ENCODE peak calls at places on chromosomes 4 and X, in six cellular contexts. One of them, this sample, is unnamed.
A peak's percentile ranks its signal among the peaks of the same experiment; 100 is the strongest.

GRCh38 chr4:23034726-23035125 is 342.0 kb downstream of the GBA3 start:
- DNase-seq in frontal cortex: no peak
- DNase-seq in NAMALWA: no peak
- DNase-seq in choroid plexus epithelial cell: no peak
- DNase-seq in anterior cingulate cortex: no peak
- DNase-seq in prostate gland: no peak
- DNase-seq in this sample: no peak

GRCh38 chr4:102754044-102754443 is 6.7 kb downstream of the MANBA start:
- DNase-seq in frontal cortex: no peak
- DNase-seq in NAMALWA: no peak
- DNase-seq in choroid plexus epithelial cell: no peak
- DNase-seq in anterior cingulate cortex: no peak
- DNase-seq in prostate gland: no peak
- DNase-seq in this sample: no peak

GRCh38 chr4:27648416-27648815 is 787.8 kb downstream of the STIM2 start:
- DNase-seq in frontal cortex: no peak
- DNase-seq in NAMALWA: no peak
- DNase-seq in choroid plexus epithelial cell: no peak
- DNase-seq in anterior cingulate cortex: no peak
- DNase-seq in prostate gland: no peak
- DNase-seq in this sample: no peak

GRCh38 chr4:6298035-6298434 is 28.4 kb downstream of the WFS1 start:
- DNase-seq in frontal cortex: no peak
- DNase-seq in NAMALWA: no peak
- DNase-seq in choroid plexus epithelial cell: no peak
- DNase-seq in anterior cingulate cortex: no peak
- DNase-seq in prostate gland: no peak
- DNase-seq in this sample: no peak

GRCh38 chr4:165077034-165077578 is 23.4 kb downstream of the TRIM75 start:
- DNase-seq in frontal cortex: no peak
- DNase-seq in NAMALWA: no peak
- DNase-seq in choroid plexus epithelial cell: no peak
- DNase-seq in anterior cingulate cortex: no peak
- DNase-seq in prostate gland: no peak
- DNase-seq in this sample: no peak

GRCh38 chr4:41181037-41181436 is 33.3 kb downstream of the APBB2 start:
- DNase-seq in frontal cortex: no peak
- DNase-seq in NAMALWA: no peak
- DNase-seq in choroid plexus epithelial cell: no peak
- DNase-seq in anterior cingulate cortex: no peak
- DNase-seq in prostate gland: no peak
- DNase-seq in this sample: no peak

GRCh38 chr4:108709234-108709633 is 53.6 kb downstream of the ETNPPL start:
- DNase-seq in frontal cortex: no peak
- DNase-seq in NAMALWA: no peak
- DNase-seq in choroid plexus epithelial cell: no peak
- DNase-seq in anterior cingulate cortex: no peak
- DNase-seq in prostate gland: no peak
- DNase-seq in this sample: no peak

GRCh38 chrX:41491267-41492004 is 44.3 kb downstream of the NYX start:
- DNase-seq in frontal cortex: no peak
- DNase-seq in NAMALWA: no peak
- DNase-seq in choroid plexus epithelial cell: peak; percentile 91
- DNase-seq in anterior cingulate cortex: no peak
- DNase-seq in prostate gland: no peak
- DNase-seq in this sample: no peak

GRCh38 chrX:41148553-41148952 is 63.3 kb downstream of the USP9X start:
- DNase-seq in frontal cortex: no peak
- DNase-seq in NAMALWA: no peak
- DNase-seq in choroid plexus epithelial cell: peak; percentile 71
- DNase-seq in anterior cingulate cortex: no peak
- DNase-seq in prostate gland: no peak
- DNase-seq in this sample: no peak

GRCh38 chr4:7029921-7030320 is 13.3 kb upstream of the TADA2B start:
- DNase-seq in frontal cortex: no peak
- DNase-seq in NAMALWA: no peak
- DNase-seq in choroid plexus epithelial cell: no peak
- DNase-seq in anterior cingulate cortex: no peak
- DNase-seq in prostate gland: no peak
- DNase-seq in this sample: no peak

GRCh38 chr4:20217951-20218350 is 33.8 kb upstream of the SLIT2 start:
- DNase-seq in frontal cortex: no peak
- DNase-seq in NAMALWA: no peak
- DNase-seq in choroid plexus epithelial cell: no peak
- DNase-seq in anterior cingulate cortex: no peak
- DNase-seq in prostate gland: no peak
- DNase-seq in this sample: no peak

GRCh38 chr4:159048166-159048886 is 54.6 kb upstream of the RAPGEF2 start:
- DNase-seq in frontal cortex: peak; percentile 37
- DNase-seq in NAMALWA: no peak
- DNase-seq in choroid plexus epithelial cell: peak; percentile 81
- DNase-seq in anterior cingulate cortex: no peak
- DNase-seq in prostate gland: peak; percentile 72
- DNase-seq in this sample: no peak

GRCh38 chr4:650461-650860 is 23.6 kb downstream of the ATP5ME start:
- DNase-seq in frontal cortex: peak; percentile 57
- DNase-seq in NAMALWA: no peak
- DNase-seq in choroid plexus epithelial cell: no peak
- DNase-seq in anterior cingulate cortex: no peak
- DNase-seq in prostate gland: no peak
- DNase-seq in this sample: no peak

GRCh38 chrX:77901506-77901905 is 2.2 kb downstream of the COX7B start:
- DNase-seq in frontal cortex: no peak
- DNase-seq in NAMALWA: no peak
- DNase-seq in choroid plexus epithelial cell: no peak
- DNase-seq in anterior cingulate cortex: no peak
- DNase-seq in prostate gland: no peak
- DNase-seq in this sample: no peak

GRCh38 chr4:114495471-114495928 is 103.1 kb upstream of the UGT8 start:
- DNase-seq in frontal cortex: no peak
- DNase-seq in NAMALWA: peak; percentile 39
- DNase-seq in choroid plexus epithelial cell: no peak
- DNase-seq in anterior cingulate cortex: no peak
- DNase-seq in prostate gland: no peak
- DNase-seq in this sample: no peak

GRCh38 chr4:84530871-84531270 is 31.8 kb upstream of the NKX6-1 start:
- DNase-seq in frontal cortex: no peak
- DNase-seq in NAMALWA: no peak
- DNase-seq in choroid plexus epithelial cell: peak; percentile 13
- DNase-seq in anterior cingulate cortex: no peak
- DNase-seq in prostate gland: no peak
- DNase-seq in this sample: no peak

GRCh38 chr4:153465922-153466636 is at the start of gene TMEM131L:
- DNase-seq in frontal cortex: peak; percentile 76
- DNase-seq in NAMALWA: peak; percentile 87
- DNase-seq in choroid plexus epithelial cell: peak; percentile 64
- DNase-seq in anterior cingulate cortex: peak; percentile 56
- DNase-seq in prostate gland: peak; percentile 51
- DNase-seq in this sample: peak; percentile 88

GRCh38 chrX:100368167-100368566 is 41.9 kb downstream of the PCDH19 start:
- DNase-seq in frontal cortex: no peak
- DNase-seq in NAMALWA: peak; percentile 16
- DNase-seq in choroid plexus epithelial cell: peak; percentile 19
- DNase-seq in anterior cingulate cortex: no peak
- DNase-seq in prostate gland: no peak
- DNase-seq in this sample: peak; percentile 11

GRCh38 chrX:148574247-148574973 is 74.0 kb downstream of the AFF2 start:
- DNase-seq in frontal cortex: no peak
- DNase-seq in NAMALWA: peak; percentile 65
- DNase-seq in choroid plexus epithelial cell: no peak
- DNase-seq in anterior cingulate cortex: no peak
- DNase-seq in prostate gland: no peak
- DNase-seq in this sample: peak; percentile 69

GRCh38 chr4:105352826-105353225 is 121.0 kb downstream of the PPA2 start:
- DNase-seq in frontal cortex: no peak
- DNase-seq in NAMALWA: no peak
- DNase-seq in choroid plexus epithelial cell: peak; percentile 18
- DNase-seq in anterior cingulate cortex: no peak
- DNase-seq in prostate gland: no peak
- DNase-seq in this sample: no peak

GRCh38 chr4:64001229-64001898 is 407.9 kb downstream of the TECRL start:
- DNase-seq in frontal cortex: no peak
- DNase-seq in NAMALWA: no peak
- DNase-seq in choroid plexus epithelial cell: no peak
- DNase-seq in anterior cingulate cortex: no peak
- DNase-seq in prostate gland: no peak
- DNase-seq in this sample: no peak

GRCh38 chrX:19629541-19629940 is 114.2 kb upstream of the MAP3K15 start:
- DNase-seq in frontal cortex: no peak
- DNase-seq in NAMALWA: no peak
- DNase-seq in choroid plexus epithelial cell: no peak
- DNase-seq in anterior cingulate cortex: no peak
- DNase-seq in prostate gland: no peak
- DNase-seq in this sample: no peak

GRCh38 chrX:37995428-37995827 is 10.9 kb upstream of the SYTL5 start:
- DNase-seq in frontal cortex: no peak
- DNase-seq in NAMALWA: peak; percentile 6
- DNase-seq in choroid plexus epithelial cell: no peak
- DNase-seq in anterior cingulate cortex: no peak
- DNase-seq in prostate gland: no peak
- DNase-seq in this sample: no peak

GRCh38 chrX:136130931-136131843 is 16.1 kb upstream of the FHL1 start:
- DNase-seq in frontal cortex: no peak
- DNase-seq in NAMALWA: no peak
- DNase-seq in choroid plexus epithelial cell: peak; percentile 91
- DNase-seq in anterior cingulate cortex: no peak
- DNase-seq in prostate gland: no peak
- DNase-seq in this sample: peak; percentile 14

GRCh38 chr4:85681194-85681803 is 206.3 kb downstream of the ARHGAP24 start:
- DNase-seq in frontal cortex: no peak
- DNase-seq in NAMALWA: peak; percentile 26
- DNase-seq in choroid plexus epithelial cell: peak; percentile 99
- DNase-seq in anterior cingulate cortex: no peak
- DNase-seq in prostate gland: no peak
- DNase-seq in this sample: peak; percentile 66

GRCh38 chrX:153854702-153855101 is 24.4 kb upstream of the PDZD4 start:
- DNase-seq in frontal cortex: no peak
- DNase-seq in NAMALWA: no peak
- DNase-seq in choroid plexus epithelial cell: no peak
- DNase-seq in anterior cingulate cortex: no peak
- DNase-seq in prostate gland: no peak
- DNase-seq in this sample: no peak

GRCh38 chrX:102345916-102346315 is 93.9 kb downstream of the NXF2B start:
- DNase-seq in frontal cortex: peak; percentile 1
- DNase-seq in NAMALWA: peak; percentile 56
- DNase-seq in choroid plexus epithelial cell: peak; percentile 55
- DNase-seq in anterior cingulate cortex: no peak
- DNase-seq in prostate gland: peak; percentile 17
- DNase-seq in this sample: peak; percentile 37

GRCh38 chr4:3765271-3766206 is 646 bp upstream of the ADRA2C start:
- DNase-seq in frontal cortex: peak; percentile 70
- DNase-seq in NAMALWA: no peak
- DNase-seq in choroid plexus epithelial cell: peak; percentile 43
- DNase-seq in anterior cingulate cortex: no peak
- DNase-seq in prostate gland: no peak
- DNase-seq in this sample: no peak

GRCh38 chr4:119068529-119068962 is 67.1 kb upstream of the MYOZ2 start:
- DNase-seq in frontal cortex: no peak
- DNase-seq in NAMALWA: no peak
- DNase-seq in choroid plexus epithelial cell: peak; percentile 47
- DNase-seq in anterior cingulate cortex: no peak
- DNase-seq in prostate gland: no peak
- DNase-seq in this sample: no peak

GRCh38 chrX:65407157-65407626 is 127.4 kb downstream of the LAS1L start:
- DNase-seq in frontal cortex: peak; percentile 0
- DNase-seq in NAMALWA: no peak
- DNase-seq in choroid plexus epithelial cell: no peak
- DNase-seq in anterior cingulate cortex: no peak
- DNase-seq in prostate gland: no peak
- DNase-seq in this sample: no peak

GRCh38 chrX:3598046-3598605 is 115.3 kb downstream of the PRKX start:
- DNase-seq in frontal cortex: no peak
- DNase-seq in NAMALWA: no peak
- DNase-seq in choroid plexus epithelial cell: no peak
- DNase-seq in anterior cingulate cortex: no peak
- DNase-seq in prostate gland: no peak
- DNase-seq in this sample: no peak

GRCh38 chr4:54402880-54403503 is 173.9 kb downstream of the PDGFRA start:
- DNase-seq in frontal cortex: no peak
- DNase-seq in NAMALWA: no peak
- DNase-seq in choroid plexus epithelial cell: no peak
- DNase-seq in anterior cingulate cortex: no peak
- DNase-seq in prostate gland: no peak
- DNase-seq in this sample: no peak

GRCh38 chrX:113950081-113950678 is 633.7 kb upstream of the HTR2C start:
- DNase-seq in frontal cortex: no peak
- DNase-seq in NAMALWA: no peak
- DNase-seq in choroid plexus epithelial cell: no peak
- DNase-seq in anterior cingulate cortex: no peak
- DNase-seq in prostate gland: no peak
- DNase-seq in this sample: no peak

GRCh38 chr4:38935391-38936073 is 67.9 kb downstream of the FAM114A1 start:
- DNase-seq in frontal cortex: no peak
- DNase-seq in NAMALWA: no peak
- DNase-seq in choroid plexus epithelial cell: no peak
- DNase-seq in anterior cingulate cortex: no peak
- DNase-seq in prostate gland: no peak
- DNase-seq in this sample: no peak

GRCh38 chr4:165931741-165932140 is 58.7 kb downstream of the TLL1 start:
- DNase-seq in frontal cortex: no peak
- DNase-seq in NAMALWA: no peak
- DNase-seq in choroid plexus epithelial cell: no peak
- DNase-seq in anterior cingulate cortex: no peak
- DNase-seq in prostate gland: no peak
- DNase-seq in this sample: no peak

GRCh38 chr4:76733380-76733779 is 164.6 kb downstream of the SOWAHB start:
- DNase-seq in frontal cortex: no peak
- DNase-seq in NAMALWA: peak; percentile 11
- DNase-seq in choroid plexus epithelial cell: no peak
- DNase-seq in anterior cingulate cortex: no peak
- DNase-seq in prostate gland: peak; percentile 51
- DNase-seq in this sample: no peak

GRCh38 chr4:160319221-160319867 is 1216.5 kb downstream of the RAPGEF2 start:
- DNase-seq in frontal cortex: no peak
- DNase-seq in NAMALWA: no peak
- DNase-seq in choroid plexus epithelial cell: peak; percentile 74
- DNase-seq in anterior cingulate cortex: no peak
- DNase-seq in prostate gland: no peak
- DNase-seq in this sample: no peak

GRCh38 chr4:17957689-17958088 is 63.9 kb downstream of the LCORL start:
- DNase-seq in frontal cortex: no peak
- DNase-seq in NAMALWA: no peak
- DNase-seq in choroid plexus epithelial cell: peak; percentile 15
- DNase-seq in anterior cingulate cortex: no peak
- DNase-seq in prostate gland: no peak
- DNase-seq in this sample: no peak

This sample was measured in OCI-LY7.